ENCODE peak calls at places on chromosome 22, in eight cellular contexts. C, W, R, D, L, S, G and H are unnamed samples.

GRCh38 chr22:32971252-32971651 is 86.9 kb downstream of the SYN3 start:
- DNase-seq in R (no peak), S (no peak), G (no peak), W (no peak), D (no peak), C (no peak), L (no peak), H (no peak)

GRCh38 chr22:42439821-42440674 is 7.8 kb upstream of the NFAM1 start:
- DNase-seq in G (no peak), D (no peak), R (peak), L (peak), S (peak), W (no peak), C (peak), H (no peak)

GRCh38 chr22:33082221-33082620 is 24.0 kb upstream of the SYN3 start:
- DNase-seq in G (no peak), W (no peak), D (no peak), R (no peak), L (no peak), S (no peak), C (no peak), H (no peak)

GRCh38 chr22:46763051-46763705 is 728 bp downstream of the TBC1D22A start:
- DNase-seq in D (peak), G (no peak), S (peak), C (peak), R (peak), W (no peak), L (peak), H (no peak)

GRCh38 chr22:26835023-26835422 is 177.6 kb downstream of the MIAT start:
- DNase-seq in L (no peak), R (no peak), G (no peak), W (no peak), S (no peak), C (no peak), D (no peak), H (no peak)

GRCh38 chr22:21444701-21445436 is 22.3 kb upstream of the TMEM191C start:
- DNase-seq in G (no peak), C (peak), L (peak), D (no peak), W (no peak), S (no peak), R (no peak), H (peak)

GRCh38 chr22:47782461-47783075 is 1020.1 kb downstream of the TBC1D22A start:
- DNase-seq in L (no peak), G (no peak), S (no peak), R (no peak), W (no peak), D (no peak), C (no peak), H (no peak)

GRCh38 chr22:39110631-39111561 is 13.9 kb downstream of the APOBEC3H start:
- DNase-seq in C (no peak), L (peak), R (no peak), G (no peak), S (no peak), D (no peak), W (no peak), H (no peak)

GRCh38 chr22:36191106-36191836 is 10.3 kb downstream of the APOL4 start:
- DNase-seq in G (no peak), L (peak), S (peak), W (peak), D (peak), C (peak), R (peak), H (no peak)

GRCh38 chr22:42621505-42622002 is 6.9 kb upstream of the POLDIP3 start:
- DNase-seq in C (peak), W (no peak), R (peak), L (peak), G (peak), S (peak), D (peak), H (peak)

GRCh38 chr22:35539910-35540599 is 576 bp upstream of the RASD2 start:
- DNase-seq in R (no peak), C (peak), W (no peak), S (no peak), G (peak), D (peak), L (peak), H (peak)

GRCh38 chr22:42680648-42681047 is 31.5 kb upstream of the CYB5R3 start:
- DNase-seq in D (no peak), R (peak), S (peak), W (peak), L (no peak), G (no peak), C (peak), H (no peak)

GRCh38 chr22:47572443-47572842 is 810.0 kb downstream of the TBC1D22A start:
- DNase-seq in R (no peak), S (no peak), D (no peak), W (no peak), L (peak), C (no peak), G (no peak), H (no peak)

GRCh38 chr22:35631597-35631996 is 14.5 kb upstream of the MB start:
- DNase-seq in W (no peak), L (peak), D (no peak), C (no peak), R (no peak), G (peak), S (peak), H (peak)

GRCh38 chr22:31155425-31155824 is 4.6 kb upstream of the RNF185 start:
- DNase-seq in R (peak), G (no peak), L (no peak), S (peak), W (no peak), D (no peak), C (no peak), H (no peak)

GRCh38 chr22:45334068-45334467 is 24.3 kb downstream of the FAM118A start:
- DNase-seq in G (no peak), S (no peak), W (peak), C (no peak), L (no peak), R (peak), D (no peak), H (no peak)

GRCh38 chr22:39092111-39092867 is 4.8 kb upstream of the APOBEC3H start:
- DNase-seq in D (no peak), S (no peak), L (peak), R (no peak), C (no peak), G (no peak), W (no peak), H (no peak)

GRCh38 chr22:40403651-40404050 is 33.3 kb downstream of the SGSM3 start:
- DNase-seq in G (no peak), W (no peak), L (no peak), S (no peak), C (peak), D (no peak), R (no peak), H (no peak)

GRCh38 chr22:33119044-33119443 is 60.9 kb upstream of the SYN3 start:
- DNase-seq in W (no peak), L (no peak), S (no peak), R (no peak), C (no peak), D (no peak), G (no peak), H (no peak)

GRCh38 chr22:30866811-30867271 is 101.7 kb downstream of the MORC2 start:
- DNase-seq in W (no peak), G (no peak), D (peak), L (no peak), C (peak), R (no peak), S (no peak), H (no peak)

GRCh38 chr22:45638834-45639746 is 32.5 kb upstream of the ATXN10 start:
- DNase-seq in W (no peak), C (peak), D (no peak), L (peak), R (peak), G (no peak), S (peak), H (no peak)

GRCh38 chr22:36359172-36359973 is 28.4 kb downstream of the MYH9 start:
- DNase-seq in S (no peak), G (no peak), C (no peak), W (no peak), R (no peak), D (no peak), L (no peak), H (no peak)

GRCh38 chr22:41762980-41763779 is 37.3 kb upstream of the CCDC134 start:
- DNase-seq in R (no peak), L (no peak), D (no peak), W (no peak), S (no peak), G (peak), C (no peak), H (peak)

GRCh38 chr22:42960146-42960509 is 54.8 kb downstream of the PACSIN2 start:
- DNase-seq in D (no peak), W (no peak), C (no peak), L (no peak), G (no peak), S (no peak), R (no peak), H (no peak)

GRCh38 chr22:35104491-35104890 is 38.5 kb downstream of the ISX start:
- DNase-seq in S (no peak), W (no peak), L (no peak), C (no peak), G (no peak), R (no peak), D (no peak), H (no peak)

GRCh38 chr22:45009881-45010531 is at the start of gene PHF21B:
- DNase-seq in W (no peak), G (peak), D (peak), L (peak), C (no peak), S (peak), R (peak), H (peak)

GRCh38 chr22:46380069-46380468 is 44.6 kb downstream of the TRMU start:
- DNase-seq in C (no peak), G (no peak), S (no peak), R (no peak), L (no peak), D (peak), W (no peak), H (no peak)

GRCh38 chr22:46355369-46355995 is 20.0 kb downstream of the TRMU start:
- DNase-seq in S (peak), D (peak), L (peak), C (no peak), W (no peak), G (peak), R (peak), H (peak)

GRCh38 chr22:46044718-46045458 is 67.9 kb upstream of the WNT7B start:
- DNase-seq in G (no peak), L (no peak), D (peak), R (no peak), C (peak), W (no peak), S (no peak), H (no peak)

GRCh38 chr22:30694638-30695350 is at the start of gene OSBP2:
- DNase-seq in G (peak), R (no peak), W (no peak), S (no peak), L (peak), D (peak), C (peak), H (peak)

GRCh38 chr22:40853961-40854360 is 2.5 kb downstream of the ST13 start:
- DNase-seq in W (no peak), R (no peak), S (peak), L (no peak), G (no peak), D (no peak), C (no peak), H (no peak)

GRCh38 chr22:36724836-36725235 is 21.3 kb upstream of the CACNG2 start:
- DNase-seq in R (no peak), S (no peak), L (no peak), C (peak), D (no peak), W (no peak), G (no peak), H (no peak)

GRCh38 chr22:46661221-46661851 is 41.1 kb downstream of the GRAMD4 start:
- DNase-seq in G (no peak), W (no peak), R (no peak), L (no peak), D (no peak), S (peak), C (no peak), H (no peak)

GRCh38 chr22:39266398-39267030 is 21.7 kb upstream of the PDGFB start:
- DNase-seq in L (no peak), W (no peak), C (no peak), S (peak), D (no peak), G (no peak), R (peak), H (no peak)

DNA sequence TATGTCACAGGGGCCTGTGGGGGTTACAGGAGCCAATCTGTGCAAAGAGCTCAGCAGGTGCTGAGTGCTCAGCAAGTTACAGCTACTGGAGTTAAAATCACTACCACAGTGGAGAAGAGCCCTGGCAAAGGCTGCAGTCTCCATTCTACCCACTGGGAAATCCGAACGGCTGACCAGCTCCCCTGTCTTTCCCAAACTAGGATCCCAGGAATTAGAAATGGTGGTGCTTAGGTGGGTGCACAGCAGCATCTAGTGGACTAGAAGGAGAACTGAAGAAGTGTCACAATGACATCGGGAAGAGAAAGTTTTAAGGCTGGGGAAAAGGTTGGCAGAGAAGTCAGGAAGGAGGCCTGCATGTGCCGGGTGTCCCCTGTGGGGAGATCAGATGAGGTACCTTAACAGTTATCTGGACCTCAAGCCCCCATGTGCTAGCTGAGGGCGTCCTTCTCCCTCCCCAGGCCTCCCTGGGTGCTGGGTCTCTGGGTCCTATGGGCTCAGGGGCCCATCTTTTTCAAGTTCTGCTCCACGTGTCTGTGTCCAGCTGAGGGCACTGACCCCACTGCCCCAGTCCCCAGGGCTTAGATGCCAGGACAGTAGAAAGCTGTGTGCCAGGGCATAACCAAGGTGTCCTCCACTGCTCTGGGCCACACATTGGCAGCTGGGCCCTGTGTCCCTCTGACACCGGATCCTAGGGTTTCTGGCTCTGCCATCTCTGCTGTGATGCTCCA is 1.9 kb downstream of the PIWIL3 start:
- DNase-seq in C (no peak), R (peak), D (no peak), G (no peak), L (no peak), S (peak), W (no peak), H (peak)
- TF ChIP-seq CTCF in C (no peak), R (peak), D (no peak), G (peak), L (peak), S (peak), W (peak), H (peak)

GRCh38 chr22:37930952-37931440 is 22.4 kb downstream of the C22orf23 start:
- DNase-seq in C (no peak), S (no peak), D (no peak), R (no peak), W (no peak), G (no peak), L (no peak), H (no peak)

GRCh38 chr22:37929390-37929789 is 23.3 kb downstream of the MICALL1 start:
- DNase-seq in D (no peak), R (no peak), S (no peak), C (no peak), L (no peak), W (no peak), G (no peak), H (no peak)

GRCh38 chr22:37931893-37932389 is 21.5 kb downstream of the C22orf23 start:
- DNase-seq in W (no peak), R (no peak), S (no peak), G (no peak), D (peak), L (no peak), C (no peak), H (no peak)

GRCh38 chr22:37932401-37932800 is 21.0 kb downstream of the C22orf23 start:
- DNase-seq in G (no peak), R (no peak), D (peak), W (no peak), S (no peak), L (no peak), C (no peak), H (no peak)

DNA sequence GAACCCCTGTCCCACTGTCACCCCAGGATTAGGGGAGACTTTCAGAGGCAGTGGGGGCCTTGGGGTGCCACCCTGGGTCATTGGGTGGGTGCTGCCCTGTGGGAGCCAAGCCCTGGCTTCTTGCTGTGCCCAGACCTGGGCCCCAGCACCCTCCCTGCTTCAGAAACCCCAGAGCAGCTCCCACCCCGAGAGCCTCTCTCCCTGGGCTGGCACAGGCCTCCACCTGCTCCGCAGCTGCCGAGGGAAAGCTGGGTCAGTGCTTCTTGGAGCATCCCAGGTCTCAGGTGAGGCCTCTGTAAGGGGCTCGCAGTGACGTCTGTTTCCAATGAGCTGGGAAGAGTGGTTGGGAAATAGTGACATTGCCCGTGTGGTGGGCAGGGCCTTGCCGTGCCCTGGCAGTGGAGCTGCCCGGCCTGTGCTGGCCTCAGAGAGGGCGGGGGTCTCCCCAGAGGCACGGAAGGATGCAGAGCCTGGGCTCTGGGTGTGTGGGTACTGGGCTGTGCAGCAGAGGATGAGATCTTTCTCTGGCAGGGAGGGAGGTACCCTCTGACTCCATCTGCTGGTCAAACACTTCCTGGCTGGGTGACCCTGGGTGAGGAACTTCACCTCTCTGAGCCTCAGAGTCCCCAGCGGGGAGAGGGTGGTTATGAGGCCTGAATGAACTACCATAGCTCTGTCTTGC is 23.0 kb downstream of the C22orf23 start:
- DNase-seq in S (peak), D (peak), L (no peak), C (no peak), W (no peak), G (no peak), R (peak), H (peak)
- TF ChIP-seq CTCF in S (peak), D (peak), L (peak), C (peak), W (peak), G (peak), R (peak), H (no peak)

GRCh38 chr22:49094858-49095257 is 732.8 kb downstream of the BRD1 start:
- DNase-seq in C (no peak), S (no peak), L (peak), D (no peak), W (no peak), R (no peak), G (no peak), H (no peak)
- TF ChIP-seq CTCF in C (no peak), S (no peak), L (no peak), D (no peak), W (no peak), R (no peak), G (no peak), H (no peak)

GRCh38 chr22:29029202-29030000 is 32.2 kb downstream of the C22orf31 start:
- DNase-seq in S (no peak), L (no peak), W (no peak), C (no peak), D (no peak), G (no peak), R (no peak), H (no peak)
- TF ChIP-seq CTCF in S (no peak), L (no peak), W (no peak), C (no peak), D (no peak), G (no peak), R (no peak), H (no peak)

GRCh38 chr22:24424001-24424900 is 3.1 kb upstream of the ADORA2A start:
- DNase-seq in R (no peak), S (no peak), D (peak), C (no peak), G (no peak), W (no peak), L (peak), H (peak)
- TF ChIP-seq CTCF in R (no peak), S (no peak), D (no peak), C (no peak), G (no peak), W (no peak), L (no peak), H (peak)

DNA sequence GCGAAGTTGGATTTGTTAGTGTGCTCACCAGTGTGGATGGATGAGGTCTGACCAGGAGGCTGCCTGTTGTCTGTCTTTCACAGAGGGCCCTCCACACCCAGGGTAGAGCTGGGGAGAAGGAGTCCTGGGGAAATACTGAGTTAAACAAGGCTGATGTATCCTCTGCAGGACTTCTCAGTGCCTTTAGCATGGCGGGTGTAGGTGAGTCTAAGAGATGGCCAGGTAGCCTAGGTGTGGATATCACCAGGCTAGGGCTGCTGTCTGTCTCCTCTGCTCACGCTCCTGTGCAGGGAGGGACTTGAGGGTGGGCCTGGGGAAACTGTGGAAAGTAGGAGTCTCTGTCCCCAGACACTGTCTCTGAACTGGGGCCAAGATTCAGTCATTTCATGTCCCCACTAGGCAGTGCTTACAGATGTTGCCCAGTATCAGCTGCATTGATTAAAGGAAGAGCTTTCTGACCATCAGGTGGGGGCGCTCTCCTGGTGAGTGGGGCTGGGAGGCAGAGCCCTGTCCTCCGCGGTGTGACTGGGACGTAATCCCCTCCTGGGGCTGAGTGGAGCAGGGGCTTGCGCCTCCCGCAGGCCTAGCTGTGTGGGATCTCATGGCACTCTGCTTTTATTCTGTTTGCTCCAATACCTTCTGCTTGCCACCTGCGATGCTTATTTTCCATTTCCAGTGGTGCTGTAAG is 35.5 kb upstream of the CCDC188 start:
- DNase-seq in G (no peak), W (no peak), L (no peak), S (no peak), D (no peak), C (no peak), R (no peak), H (no peak)
- TF ChIP-seq CTCF in G (no peak), W (no peak), L (no peak), S (no peak), D (no peak), C (no peak), R (no peak), H (no peak)

GRCh38 chr22:50473088-50473487 is 1.7 kb downstream of the SBF1 start:
- DNase-seq in D (no peak), L (no peak), G (no peak), S (no peak), C (no peak), R (no peak), W (no peak), H (no peak)
- TF ChIP-seq CTCF in D (no peak), L (peak), G (peak), S (peak), C (no peak), R (peak), W (peak), H (peak)

GRCh38 chr22:22685586-22685985 is 41.2 kb downstream of the GGTLC2 start:
- DNase-seq in R (no peak), S (no peak), W (no peak), L (no peak), C (peak), G (no peak), D (no peak), H (no peak)
- TF ChIP-seq CTCF in R (no peak), S (no peak), W (no peak), L (no peak), C (no peak), G (no peak), D (no peak), H (no peak)

GRCh38 chr22:19358703-19359553 is 67.4 kb upstream of the CLTCL1 start:
- DNase-seq in G (no peak), S (no peak), C (peak), R (no peak), D (no peak), L (no peak), W (no peak), H (no peak)
- TF ChIP-seq CTCF in G (no peak), S (no peak), C (no peak), R (no peak), D (no peak), L (no peak), W (no peak), H (no peak)